ENCODE peak calls at places on chromosomes 16 and 17, in four cellular contexts. R, Z, S and F are unnamed samples.

GRCh38 chr16:74998481-74999207 is at the start of gene ZNRF1:
- DNase-seq in R (peak; percentile 75), Z (peak; percentile 92), S (peak; percentile 92), F (peak; percentile 84)

GRCh38 chr17:82345151-82345976 is 11.8 kb upstream of the SECTM1 start:
- DNase-seq in R (no peak), Z (no peak), S (no peak), F (no peak)

GRCh38 chr16:11049396-11050059 is 105.2 kb downstream of the CLEC16A start:
- DNase-seq in R (peak; percentile 66), Z (peak; percentile 69), S (no peak), F (no peak)

GRCh38 chr17:51682115-51682514 is 421.8 kb downstream of the UTP18 start:
- DNase-seq in R (no peak), Z (no peak), S (no peak), F (no peak)

GRCh38 chr16:47873434-47873833 is 282.4 kb downstream of the ABCC12 start:
- DNase-seq in R (no peak), Z (peak; percentile 42), S (no peak), F (peak; percentile 5)

GRCh38 chr17:32496348-32497078 is 9.7 kb downstream of the CDK5R1 start:
- DNase-seq in R (peak; percentile 75), Z (no peak), S (no peak), F (no peak)

GRCh38 chr17:32117399-32117798 is 24.9 kb upstream of the RHOT1 start:
- DNase-seq in R (no peak), Z (no peak), S (no peak), F (no peak)

GRCh38 chr16:16033208-16033717 is 83.8 kb downstream of the ABCC1 start:
- DNase-seq in R (no peak), Z (no peak), S (no peak), F (peak; percentile 34)

GRCh38 chr16:31476305-31477219 is 4.6 kb downstream of the TGFB1I1 start:
- DNase-seq in R (no peak), Z (peak; percentile 88), S (peak; percentile 86), F (no peak)

GRCh38 chr16:27828671-27829070 is 234.8 kb downstream of the GSG1L start:
- DNase-seq in R (no peak), Z (no peak), S (no peak), F (no peak)

DNA sequence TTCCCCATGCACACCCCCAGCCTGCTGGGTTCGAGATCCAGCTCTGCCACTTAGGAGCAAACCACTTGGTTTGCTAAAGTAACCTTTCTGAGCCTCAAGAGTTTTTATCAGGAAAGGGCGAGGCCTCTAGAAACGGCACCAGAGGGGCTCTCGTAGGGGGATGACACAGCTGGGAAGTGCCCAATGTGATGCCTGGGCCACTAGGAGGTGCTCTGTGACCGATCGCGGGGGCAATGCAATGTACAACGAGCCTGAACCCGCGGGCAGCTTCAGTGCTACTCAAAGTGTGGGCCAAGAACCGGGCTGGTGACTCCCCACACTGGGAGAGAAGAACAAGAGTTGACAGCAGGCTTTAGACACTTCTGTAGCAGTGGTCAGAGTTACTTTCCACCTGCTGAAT is 9.4 kb downstream of the C16orf89 start:
- DNase-seq in R (peak; percentile 18), Z (peak; percentile 90), S (peak; percentile 46), F (peak; percentile 45)
- TF ChIP-seq CTCF in R (peak; percentile 58), Z (peak; percentile 79), S (peak; percentile 37), F (peak; percentile 78)

GRCh38 chr17:1803280-1803679 is 26.4 kb downstream of the SMYD4 start:
- DNase-seq in R (no peak), Z (no peak), S (no peak), F (no peak)
- TF ChIP-seq EZH2phosphoT487 in R (no peak), Z (no peak), S (no peak), F (no peak)

GRCh38 chr17:44004761-44005526 is 522 bp downstream of the NAGS start:
- DNase-seq in R (peak; percentile 57), Z (peak; percentile 66), S (peak; percentile 51), F (no peak)

GRCh38 chr17:44005527-44005864 is 1.1 kb downstream of the NAGS start:
- DNase-seq in R (no peak), Z (no peak), S (no peak), F (no peak)

GRCh38 chr17:44006581-44007345 is 2.3 kb downstream of the NAGS start:
- DNase-seq in R (peak; percentile 100), Z (peak; percentile 99), S (peak; percentile 99), F (peak; percentile 96)

GRCh38 chr17:44007346-44008204 is 3.2 kb downstream of the NAGS start:
- DNase-seq in R (peak; percentile 26), Z (no peak), S (no peak), F (peak; percentile 17)

GRCh38 chr17:44005865-44006580 is 1.6 kb downstream of the NAGS start:
- DNase-seq in R (peak; percentile 82), Z (peak; percentile 77), S (peak; percentile 61), F (peak; percentile 33)
- TF ChIP-seq CTCF in R (peak; percentile 51), Z (no peak), S (peak; percentile 27), F (peak; percentile 15)

GRCh38 chr17:61294777-61295176 is 104.9 kb upstream of the TBX2 start:
- DNase-seq in R (peak; percentile 57), Z (no peak), S (peak; percentile 60), F (no peak)
- TF ChIP-seq EZH2phosphoT487 in R (no peak), Z (no peak), S (no peak), F (no peak)

GRCh38 chr17:41456206-41456605 is 11.0 kb downstream of the KRT32 start:
- DNase-seq in R (no peak), Z (peak; percentile 22), S (no peak), F (no peak)
- TF ChIP-seq CTCF in R (no peak), Z (peak; percentile 35), S (no peak), F (no peak)

GRCh38 chr17:1535737-1536136 is 19.3 kb upstream of the INPP5K start:
- DNase-seq in R (no peak), Z (no peak), S (no peak), F (no peak)

GRCh38 chr17:1533649-1534325 is 17.4 kb upstream of the INPP5K start:
- DNase-seq in R (no peak), Z (no peak), S (no peak), F (no peak)

GRCh38 chr17:1529863-1530262 is 13.5 kb upstream of the INPP5K start:
- DNase-seq in R (no peak), Z (no peak), S (no peak), F (peak; percentile 23)

DNA sequence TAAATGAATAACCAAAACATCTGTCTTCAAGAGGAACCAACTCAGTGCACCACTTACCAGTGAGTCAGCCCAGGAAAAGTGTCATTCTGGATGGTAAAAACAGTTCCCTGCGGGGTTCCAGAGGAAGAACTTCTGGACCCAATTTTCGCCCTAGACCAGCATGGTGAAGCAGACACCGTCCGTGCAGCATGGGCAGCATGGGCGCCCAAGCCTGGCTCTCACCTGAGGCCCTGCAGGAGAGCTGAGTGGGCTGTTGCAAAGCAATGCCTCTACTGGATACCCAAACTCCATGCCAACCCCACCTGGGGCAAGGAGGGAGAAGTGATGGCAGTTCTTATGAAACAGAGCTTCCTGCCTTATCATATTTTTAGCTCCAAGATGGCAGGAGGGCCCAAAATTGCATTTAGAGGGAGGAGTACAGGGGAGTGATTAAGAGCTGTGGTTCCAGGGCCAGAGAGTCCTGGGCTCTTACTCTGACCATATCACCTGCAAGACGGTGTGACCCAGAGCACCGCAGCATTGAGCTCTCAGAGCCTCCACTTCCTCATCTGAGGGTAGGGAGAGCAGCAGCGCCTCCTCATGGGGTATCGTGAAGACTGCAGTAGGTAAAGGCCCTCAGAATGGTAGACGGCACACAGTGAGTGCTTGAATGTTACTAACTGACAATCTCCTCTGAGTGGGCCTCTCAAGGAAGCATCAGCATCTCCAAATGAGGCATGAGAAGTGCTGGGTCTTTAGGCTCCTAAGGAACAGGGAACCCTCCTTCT is 16.6 kb upstream of the INPP5K start:
- DNase-seq in R (peak; percentile 3), Z (peak; percentile 81), S (no peak), F (peak; percentile 58)
- TF ChIP-seq EZH2phosphoT487 in R (no peak), Z (no peak), S (no peak), F (no peak)

DNA sequence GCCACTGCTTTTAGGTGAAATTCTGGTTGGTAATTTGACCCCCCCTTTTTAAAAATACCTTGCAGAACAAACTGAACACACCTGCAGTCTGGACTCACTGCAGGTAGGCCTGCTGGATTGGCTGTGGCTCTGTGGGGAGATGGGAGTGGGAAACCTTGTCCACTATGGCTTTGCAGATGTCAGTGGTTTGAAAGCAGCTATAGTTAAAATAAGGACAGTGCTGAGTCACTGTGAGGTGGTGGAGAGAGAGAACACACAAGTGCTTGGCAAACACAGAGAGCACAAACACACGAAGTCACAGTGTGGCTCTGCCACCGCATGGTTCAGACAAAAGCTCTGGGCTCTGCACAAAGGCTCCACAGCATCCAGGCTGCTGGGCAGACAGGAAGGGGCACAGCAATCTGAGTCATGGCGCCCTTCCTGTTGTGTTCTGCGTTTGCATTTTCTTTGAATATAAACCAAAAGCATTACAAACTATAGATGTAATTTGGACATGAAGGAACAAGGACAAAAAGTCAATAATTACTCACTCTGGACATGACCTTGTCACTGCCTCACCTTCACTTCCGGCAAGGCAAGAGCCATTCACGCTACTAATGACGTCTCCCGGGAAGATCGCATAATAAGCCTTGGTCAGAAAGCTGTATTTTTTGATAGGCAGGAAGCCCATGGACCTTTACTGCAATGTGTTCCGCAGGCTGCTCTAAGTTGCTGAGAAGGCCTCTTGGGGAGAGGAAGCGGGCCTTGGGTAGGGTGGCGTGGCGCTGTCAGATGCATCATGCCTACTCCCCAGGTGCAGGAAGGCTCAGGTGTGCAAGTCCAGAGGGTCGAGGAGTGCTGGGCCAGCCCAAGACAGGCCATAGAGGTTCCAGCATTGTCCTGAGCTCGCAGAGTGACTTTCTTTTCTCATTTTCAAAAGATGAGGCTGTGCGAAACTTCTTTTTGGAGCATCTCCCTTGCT is 60.1 kb upstream of the MED9 start:
- DNase-seq in R (peak; percentile 93), Z (no peak), S (peak; percentile 36), F (no peak)
- TF ChIP-seq CTCF in R (no peak), Z (no peak), S (no peak), F (no peak)

GRCh38 chr17:75349589-75349988 is 55.9 kb downstream of the GRB2 start:
- DNase-seq in R (no peak), Z (no peak), S (no peak), F (no peak)
- TF ChIP-seq EZH2phosphoT487 in R (no peak), Z (no peak), S (no peak), F (no peak)

GRCh38 chr17:6856054-6856453 is 24.5 kb upstream of the TEKT1 start:
- DNase-seq in R (no peak), Z (no peak), S (no peak), F (peak; percentile 12)

GRCh38 chr17:6857904-6858303 is 26.4 kb upstream of the TEKT1 start:
- DNase-seq in R (no peak), Z (no peak), S (no peak), F (no peak)

GRCh38 chr17:6857336-6857735 is 25.8 kb upstream of the TEKT1 start:
- DNase-seq in R (no peak), Z (no peak), S (no peak), F (peak; percentile 39)

GRCh38 chr17:6853764-6854442 is 22.4 kb upstream of the TEKT1 start:
- DNase-seq in R (peak; percentile 72), Z (peak; percentile 89), S (peak; percentile 70), F (peak; percentile 80)
- TF ChIP-seq CTCF in R (peak; percentile 53), Z (peak; percentile 64), S (peak; percentile 46), F (peak; percentile 80)

GRCh38 chr17:64441772-64442549 is 7.0 kb upstream of the MILR1 start:
- DNase-seq in R (no peak), Z (no peak), S (no peak), F (no peak)
- TF ChIP-seq EZH2phosphoT487 in R (no peak), Z (no peak), S (no peak), F (no peak)